ENCODE peak calls at places on chromosomes 4 and X, in nine cellular contexts. A is nephron progenitor cell; J is AG10803; O is activated gamma-delta T cell treated with Interleukin-2 at 50 U/mL for 16 hours; B is NCI-H1048; T is stimulated activated CD4-positive, alpha-beta T cell treated with anti-CD3 and anti-CD28 coated beads, Interleukin-2, amount 100 ng/mL, for 48 hours; S is spleen; U is anterior cingulate cortex; Y is GM12865. F is an unnamed sample.

GRCh38 chr4:131061734-131062133 is 1965.8 kb downstream of the C4orf33 start:
- DNase-seq in U (no peak), Y (no peak), J (no peak), T (no peak), O (no peak), B (no peak), S (no peak), A (no peak), F (no peak)

GRCh38 chr4:52791936-52792335 is 40.7 kb upstream of the ERVMER34-1 start:
- DNase-seq in A (no peak), J (no peak), B (no peak), S (no peak), T (no peak), U (no peak), Y (no peak), O (no peak), F (no peak)

GRCh38 chrX:40960041-40960440 is 125.2 kb upstream of the USP9X start:
- DNase-seq in A (no peak), Y (no peak), B (no peak), U (no peak), O (no peak), J (no peak), T (no peak), S (no peak), F (no peak)

GRCh38 chr4:141192564-141192963 is 28.1 kb upstream of the ZNF330 start:
- DNase-seq in J (no peak), Y (no peak), B (no peak), S (no peak), T (no peak), O (no peak), U (no peak), A (no peak), F (no peak)

GRCh38 chr4:40698733-40699132 is 51.0 kb upstream of the NSUN7 start:
- DNase-seq in Y (no peak), U (no peak), A (no peak), T (no peak), B (no peak), O (no peak), J (no peak), S (no peak), F (no peak)

GRCh38 chrX:68841251-68842049 is 12.6 kb downstream of the EFNB1 start:
- DNase-seq in S (no peak), B (no peak), O (no peak), A (no peak), Y (no peak), J (no peak), U (no peak), T (no peak), F (no peak)

GRCh38 chr4:70712604-70713452 is 8.9 kb upstream of the RUFY3 start:
- DNase-seq in U (no peak), O (no peak), Y (no peak), J (no peak), T (no peak), S (no peak), B (no peak), A (no peak), F (no peak)

GRCh38 chr4:10336471-10336870 is 120.8 kb downstream of the ZNF518B start:
- DNase-seq in A (no peak), B (no peak), Y (no peak), U (no peak), J (peak; percentile 75), O (no peak), T (no peak), S (no peak), F (no peak)

GRCh38 chrX:149829751-149830191 is 48.0 kb downstream of the MAGEA9 start:
- DNase-seq in A (no peak), T (no peak), B (no peak), S (no peak), O (peak; percentile 30), U (no peak), Y (peak; percentile 70), J (peak; percentile 39), F (no peak)

GRCh38 chr4:181330654-181331595 is 912.3 kb upstream of the TENM3 start:
- DNase-seq in J (no peak), Y (no peak), A (no peak), S (no peak), T (no peak), O (no peak), U (no peak), B (no peak), F (no peak)

GRCh38 chr4:114386637-114387233 is 211.9 kb upstream of the UGT8 start:
- DNase-seq in S (no peak), B (no peak), Y (peak; percentile 53), O (no peak), T (no peak), A (peak; percentile 7), U (no peak), J (peak; percentile 46), F (no peak)

GRCh38 chr4:179634862-179635261 is 2192.6 kb upstream of the AGA start:
- DNase-seq in J (no peak), Y (no peak), T (no peak), U (no peak), S (no peak), B (no peak), O (no peak), A (no peak), F (no peak)

GRCh38 chr4:8295471-8295870 is 25.9 kb downstream of the HTRA3 start:
- DNase-seq in T (no peak), O (no peak), Y (no peak), S (peak; percentile 46), J (no peak), U (no peak), A (no peak), B (no peak), F (no peak)

GRCh38 chr4:90852232-90852631 is 725.0 kb downstream of the CCSER1 start:
- DNase-seq in S (no peak), B (no peak), T (no peak), O (no peak), J (no peak), A (peak; percentile 19), U (no peak), Y (no peak), F (no peak)

GRCh38 chrX:340121-340520 is 21.5 kb upstream of the GTPBP6 start:
- DNase-seq in O (no peak), J (no peak), B (no peak), Y (no peak), U (no peak), S (peak; percentile 45), A (no peak), T (no peak), F (no peak)

F was measured in AG09319.